ENCODE peak calls at places on chromosomes 12 and 14, in four cellular contexts. I is Peyer's patch, B is HFFc6, F is body of pancreas. T is an unnamed sample.

GRCh38 chr14:79551591-79551990 is 659.7 kb downstream of the DIO2 start:
- DNase-seq in F (no peak), I (no peak), B (no peak), T (no peak)

GRCh38 chr12:81530352-81530751 is 228.8 kb downstream of the PPFIA2 start:
- DNase-seq in F (no peak), I (no peak), B (no peak), T (no peak)

GRCh38 chr14:74804219-74804825 is 41.2 kb downstream of the YLPM1 start:
- DNase-seq in F (no peak), B (peak; percentile 57), I (peak; percentile 59), T (no peak)

GRCh38 chr12:14768823-14769405 is 34.4 kb downstream of the WBP11 start:
- DNase-seq in B (no peak), F (peak; percentile 61), I (peak; percentile 57), T (no peak)

GRCh38 chr12:14267724-14268123 is 97.8 kb upstream of the ATF7IP start:
- DNase-seq in I (no peak), F (no peak), B (no peak), T (no peak)

GRCh38 chr12:47554046-47554653 is 151.7 kb downstream of the RPAP3 start:
- DNase-seq in B (no peak), F (no peak), I (no peak), T (no peak)

GRCh38 chr12:47020211-47020821 is 59.1 kb upstream of the PCED1B start:
- DNase-seq in F (no peak), I (no peak), B (no peak), T (no peak)

GRCh38 chr12:56565510-56566101 is 44.0 kb downstream of the RBMS2 start:
- DNase-seq in I (peak; percentile 84), B (peak; percentile 40), F (peak; percentile 57), T (no peak)

GRCh38 chr12:124469193-124469888 is 98.1 kb downstream of the NCOR2 start:
- DNase-seq in B (no peak), I (no peak), F (no peak), T (no peak)

GRCh38 chr12:88150063-88150462 is 8.0 kb downstream of the TMTC3 start:
- DNase-seq in I (no peak), F (no peak), B (no peak), T (no peak)

GRCh38 chr12:88156075-88156654 is 14.1 kb downstream of the TMTC3 start:
- DNase-seq in B (no peak), I (no peak), F (no peak), T (no peak)

DNA sequence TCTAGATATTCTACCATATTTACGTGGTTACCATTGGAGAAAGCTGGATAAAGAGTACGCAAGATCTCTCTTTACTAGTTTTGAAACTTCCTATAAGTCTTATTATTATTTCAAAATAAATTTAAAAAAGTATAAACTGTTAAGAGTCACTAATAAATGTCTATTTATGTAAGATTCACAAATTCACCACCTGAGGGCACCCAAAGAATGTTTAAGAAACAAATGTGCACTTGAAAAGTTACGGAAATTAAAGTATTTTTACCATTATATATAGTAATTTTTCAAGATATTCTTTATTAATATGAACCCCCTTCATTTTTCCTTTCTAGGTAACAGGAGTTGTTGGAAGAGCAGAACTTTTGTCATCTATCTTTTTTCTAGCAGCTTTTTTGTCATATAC is 11.9 kb downstream of the TMTC3 start:
- DNase-seq in F (no peak), B (peak; percentile 20), I (no peak), T (no peak)
- TF ChIP-seq CTCF in F (peak; percentile 17), B (peak; percentile 80), I (peak; percentile 25), T (no peak)

DNA sequence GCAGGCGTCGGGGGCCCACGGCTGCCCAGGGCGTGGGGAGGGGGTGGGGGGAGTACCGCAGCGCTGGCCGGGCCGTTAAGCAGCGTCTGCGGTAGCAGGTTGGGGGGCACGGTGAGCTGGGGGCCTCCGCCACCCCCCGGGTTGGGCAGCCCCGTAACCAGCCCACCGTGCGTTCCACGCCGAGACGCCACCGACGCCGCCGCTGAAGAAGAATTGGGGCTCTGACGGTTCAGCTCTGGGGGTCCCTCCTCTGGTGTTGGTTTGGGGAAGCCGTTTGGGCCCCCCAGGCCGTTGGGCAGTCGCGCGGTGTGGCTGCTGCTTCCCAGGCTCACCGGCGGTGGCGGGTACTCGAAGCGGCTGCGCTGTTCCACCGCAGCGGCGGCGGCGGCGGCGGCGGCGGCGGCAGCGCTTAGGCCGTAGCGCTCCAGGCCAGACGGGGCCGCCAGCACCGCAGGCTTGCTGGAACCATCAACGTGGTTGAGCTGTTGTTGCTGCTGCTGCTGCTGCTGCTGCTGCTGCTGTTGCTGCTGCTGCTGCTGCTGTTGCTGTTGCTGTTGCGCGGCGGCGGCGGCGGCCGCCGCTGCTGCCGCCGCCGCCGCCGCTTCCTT is 1.5 kb downstream of the IRF2BPL start:
- DNase-seq in F (peak; percentile 62), I (peak; percentile 76), B (peak; percentile 46), T (peak; percentile 61)
- TF ChIP-seq CTCF in F (no peak), I (peak; percentile 30), B (peak; percentile 12), T (no peak)

GRCh38 chr14:55864890-55865655 is 253.1 kb upstream of the PELI2 start:
- DNase-seq in B (no peak), I (no peak), F (no peak), T (no peak)
- TF ChIP-seq CTCF in B (peak; percentile 29), I (no peak), F (no peak), T (no peak)

DNA sequence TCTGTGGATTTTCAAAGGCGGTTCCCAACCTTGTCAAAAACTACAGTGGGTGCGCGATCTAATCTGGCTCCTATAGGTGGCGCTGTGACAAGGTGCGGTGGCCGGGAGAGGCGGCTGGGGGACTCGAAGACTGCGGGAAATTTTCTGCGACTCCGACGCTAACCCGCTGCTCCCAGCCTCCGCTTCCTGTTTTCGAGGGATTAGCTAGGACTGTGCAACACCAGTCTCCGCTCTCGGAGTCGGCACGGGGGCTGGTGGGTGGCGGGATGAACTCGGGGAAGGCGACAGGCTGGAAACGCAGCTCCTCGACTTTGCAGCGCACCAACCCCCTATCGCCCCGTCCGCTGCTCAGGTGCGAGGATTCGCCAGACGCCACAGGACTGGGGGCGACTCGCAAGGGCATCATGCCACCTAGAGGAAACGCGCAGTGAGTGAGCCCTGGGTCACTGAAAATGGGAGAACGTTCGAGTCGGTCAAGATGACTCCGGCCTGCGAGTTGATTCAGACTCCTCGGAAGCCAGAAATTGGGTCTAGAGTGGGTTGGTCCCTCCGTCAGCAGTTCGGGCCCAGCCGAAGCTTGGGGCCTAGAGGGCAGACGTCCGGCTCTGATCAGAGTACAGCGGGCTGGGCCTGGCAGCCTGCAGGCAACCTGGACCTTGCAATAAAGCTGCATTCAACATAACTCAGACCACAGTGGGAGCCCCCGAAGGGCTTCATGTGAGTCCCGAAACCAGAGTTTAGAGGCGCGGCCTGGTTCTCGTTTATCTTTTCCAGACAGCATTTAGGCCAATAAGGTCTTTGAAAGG is 5.5 kb upstream of the PAX9 start:
- DNase-seq in F (no peak), B (no peak), I (no peak), T (no peak)
- TF ChIP-seq CTCF in F (peak; percentile 40), B (peak; percentile 74), I (peak; percentile 19), T (no peak)

GRCh38 chr12:32344047-32344446 is 55.3 kb upstream of the FGD4 start:
- DNase-seq in B (no peak), F (no peak), I (no peak), T (no peak)
- TF ChIP-seq CTCF in B (no peak), F (no peak), I (peak; percentile 2), T (no peak)

DNA sequence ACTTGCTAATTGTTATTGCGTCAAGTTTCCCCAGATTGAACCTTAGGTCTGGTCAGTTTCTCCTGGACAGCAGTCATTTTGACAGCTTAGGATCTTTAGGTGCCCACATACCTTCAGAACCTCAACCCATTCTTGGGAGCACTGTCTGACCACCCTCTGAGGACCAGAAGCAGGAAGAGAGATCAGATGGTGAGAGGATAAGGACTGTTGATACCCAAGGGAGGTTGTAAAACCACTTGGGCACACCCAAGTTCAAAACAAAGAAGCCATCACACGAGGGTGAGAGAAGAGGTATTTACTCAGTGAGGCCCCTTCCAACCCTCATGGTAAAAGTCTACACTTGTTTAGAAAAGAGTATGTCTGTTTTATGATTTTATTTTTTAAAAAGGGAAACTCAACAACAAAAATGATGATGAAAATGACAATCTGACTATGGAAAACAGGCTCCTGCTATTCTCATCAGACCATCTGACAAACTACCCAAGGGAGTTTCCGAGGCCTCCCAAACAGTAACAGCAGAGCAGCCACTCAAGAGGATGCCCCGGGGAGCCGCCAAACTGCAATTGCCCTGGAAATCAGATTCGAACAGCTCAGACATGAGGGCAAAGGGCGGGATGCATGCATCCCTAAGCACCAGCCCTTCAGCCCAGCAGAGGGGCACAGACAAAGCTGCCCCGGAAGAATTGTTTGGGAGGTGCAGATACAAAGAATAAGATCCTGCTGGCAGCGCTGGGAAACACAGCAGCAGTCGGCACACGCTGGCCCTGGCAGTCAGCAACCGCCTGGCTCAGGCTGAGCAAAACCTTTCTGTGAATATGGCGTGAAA is 162.6 kb upstream of the PLEKHG7 start:
- DNase-seq in F (peak; percentile 80), I (no peak), B (no peak), T (peak; percentile 29)
- TF ChIP-seq CTCF in F (no peak), I (no peak), B (no peak), T (no peak)

GRCh38 chr14:91892918-91893527 is 25.7 kb upstream of the TC2N start:
- DNase-seq in I (no peak), F (no peak), B (no peak), T (no peak)
- TF ChIP-seq CTCF in I (peak; percentile 34), F (no peak), B (peak; percentile 78), T (no peak)

DNA sequence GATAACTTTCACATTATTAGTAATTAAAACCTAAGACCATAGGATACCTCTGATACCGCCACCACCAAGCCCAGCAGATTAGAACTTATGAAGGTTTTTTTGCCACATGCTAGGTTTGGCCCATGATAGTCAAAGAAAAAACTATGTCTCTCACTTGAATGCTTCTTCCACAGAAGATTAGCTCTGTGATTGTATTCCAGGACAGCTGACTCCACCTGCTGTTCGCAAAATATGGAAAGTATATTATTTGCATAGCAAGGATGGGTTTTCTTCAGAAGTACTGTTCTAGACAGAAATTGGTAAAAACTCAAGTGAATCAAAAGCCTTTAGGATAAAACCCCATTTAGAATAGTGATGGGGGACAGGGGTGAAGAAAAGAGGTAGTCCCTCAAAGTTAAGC is 42.2 kb downstream of the PPFIBP1 start:
- DNase-seq in F (no peak), B (no peak), I (no peak), T (no peak)
- TF ChIP-seq CTCF in F (no peak), B (no peak), I (no peak), T (no peak)

GRCh38 chr14:40252817-40253447 is 820.7 kb upstream of the FBXO33 start:
- DNase-seq in I (no peak), F (no peak), B (no peak), T (no peak)
- TF ChIP-seq CTCF in I (no peak), F (no peak), B (no peak), T (no peak)

GRCh38 chr14:93543766-93544165 is 113.0 kb downstream of the UNC79 start:
- DNase-seq in B (peak; percentile 33), F (no peak), I (no peak), T (no peak)
- TF ChIP-seq CTCF in B (peak; percentile 71), F (no peak), I (peak; percentile 16), T (no peak)

T was measured in activated B cell treated with CpG ODN at 0.5 μM for 24 hours.